ENCODE peak calls at places on chromosomes 2 and 18, in five cellular contexts. H is PC-3, B is DND-41, R is astrocyte, Y is IMR-90. J is an unnamed sample.

GRCh38 chr2:20012282-20013060 is at the start of gene MATN3:
- DNase-seq in H (peak), B (no peak), R (peak), Y (no peak), J (peak)

GRCh38 chr2:233202531-233202944 is 48.9 kb upstream of the ATG16L1 start:
- DNase-seq in H (no peak), B (no peak), R (no peak), Y (no peak), J (no peak)

GRCh38 chr2:234366891-234367290 is 130.0 kb downstream of the ARL4C start:
- DNase-seq in H (peak), B (no peak), R (no peak), Y (peak), J (no peak)

GRCh38 chr2:160338891-160339290 is 138.8 kb upstream of the ITGB6 start:
- DNase-seq in H (no peak), B (peak), R (peak), Y (peak), J (peak)

GRCh38 chr18:49645836-49646235 is 84.0 kb downstream of the LIPG start:
- DNase-seq in H (no peak), B (no peak), R (peak), Y (peak), J (peak)

GRCh38 chr2:172281648-172282576 is 145.5 kb upstream of the ITGA6 start:
- DNase-seq in H (peak), B (no peak), R (peak), Y (peak), J (peak)

GRCh38 chr2:190910341-190911136 is 29.9 kb downstream of the GLS start:
- DNase-seq in H (peak), B (no peak), R (peak), Y (peak), J (peak)

GRCh38 chr2:117126656-117127055 is 687.8 kb upstream of the DDX18 start:
- DNase-seq in H (no peak), B (no peak), R (no peak), Y (no peak), J (no peak)

GRCh38 chr2:70133521-70134348 is 46.5 kb downstream of the PCBP1 start:
- DNase-seq in H (no peak), B (peak), R (peak), Y (no peak), J (peak)

GRCh38 chr18:25915907-25916306 is 174.5 kb downstream of the SS18 start:
- DNase-seq in H (peak), B (no peak), R (no peak), Y (no peak), J (no peak)

GRCh38 chr2:37230581-37230980 is 815 bp downstream of the CEBPZ start:
- DNase-seq in H (peak), B (no peak), R (peak), Y (no peak), J (peak)

GRCh38 chr2:134461511-134461910 is 207.6 kb downstream of the MGAT5 start:
- DNase-seq in H (peak), B (no peak), R (peak), Y (peak), J (peak)

GRCh38 chr18:63001861-63002260 is 286.5 kb downstream of the PHLPP1 start:
- DNase-seq in H (no peak), B (no peak), R (no peak), Y (no peak), J (no peak)

GRCh38 chr2:142883526-142883925 is 6.1 kb downstream of the KYNU start:
- DNase-seq in H (no peak), B (no peak), R (no peak), Y (no peak), J (no peak)

GRCh38 chr2:3377279-3377611 is 373 bp downstream of the EIPR1 start:
- DNase-seq in H (peak), B (no peak), R (peak), Y (peak), J (peak)

GRCh38 chr2:197191948-197192338 is 118.6 kb downstream of the ANKRD44 start:
- DNase-seq in H (no peak), B (no peak), R (no peak), Y (no peak), J (no peak)

GRCh38 chr2:150034665-150035064 is 447.1 kb upstream of the MMADHC start:
- DNase-seq in H (no peak), B (no peak), R (no peak), Y (no peak), J (no peak)

GRCh38 chr2:99725810-99726209 is 236.0 kb upstream of the REV1 start:
- DNase-seq in H (peak), B (no peak), R (no peak), Y (peak), J (peak)

DNA sequence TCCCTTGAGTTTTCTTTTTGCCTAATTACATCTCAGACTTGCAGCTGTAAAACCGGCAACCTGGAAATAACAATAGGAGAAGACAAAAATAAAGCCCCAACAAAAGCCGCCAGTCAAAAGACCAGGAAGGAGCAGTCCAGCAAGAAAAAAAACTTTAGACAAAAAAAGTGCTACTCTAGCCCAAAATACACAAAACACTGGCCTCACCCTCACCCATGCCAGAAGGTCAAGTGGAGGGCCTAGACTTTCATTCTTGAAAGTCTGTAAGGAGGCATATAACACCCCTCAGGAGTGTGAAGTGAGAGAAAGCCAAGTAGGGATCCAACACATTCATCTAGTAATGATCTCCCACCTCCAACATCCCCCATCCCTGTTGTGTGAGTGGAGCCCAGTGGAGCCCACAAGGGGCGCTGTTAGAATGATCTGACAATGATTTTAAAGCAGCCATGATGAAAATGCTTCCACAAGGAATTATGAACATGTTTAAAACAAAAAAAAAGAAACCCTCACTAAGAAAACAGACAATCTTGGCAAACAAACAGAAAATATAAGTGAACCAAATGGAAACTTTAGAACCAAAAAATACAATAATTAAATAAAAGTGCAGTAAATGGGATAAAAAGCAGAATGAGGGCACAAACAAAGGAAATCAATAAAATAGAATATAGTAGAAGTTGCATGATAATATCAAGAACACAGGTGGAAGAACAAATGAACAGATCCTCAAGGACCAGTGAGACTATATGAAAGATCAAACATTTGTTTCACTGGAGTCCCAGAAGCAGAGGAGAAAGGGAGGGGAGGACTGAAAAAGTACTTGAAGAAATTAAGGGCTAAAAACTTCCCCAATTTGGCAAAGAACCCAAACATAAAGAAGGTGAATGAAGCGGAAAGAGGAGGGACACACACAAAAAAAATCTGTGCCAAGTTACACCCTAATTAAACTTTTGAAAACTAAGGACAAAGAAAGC is 23.9 kb downstream of the SESTD1 start:
- DNase-seq in H (no peak), B (no peak), R (no peak), Y (no peak), J (no peak)
- TF ChIP-seq CTCF in H (peak), B (peak), R (no peak), Y (no peak), J (no peak)

GRCh38 chr2:201234167-201235139 is 25.9 kb upstream of the CASP8 start:
- DNase-seq in H (peak), B (peak), R (peak), Y (peak), J (no peak)

GRCh38 chr2:201233192-201234166 is 26.9 kb upstream of the CASP8 start:
- DNase-seq in H (peak), B (peak), R (peak), Y (no peak), J (peak)

GRCh38 chr2:201235865-201236811 is 24.2 kb upstream of the CASP8 start:
- DNase-seq in H (peak), B (peak), R (peak), Y (peak), J (peak)

GRCh38 chr2:201228912-201229290 is 31.4 kb upstream of the CASP8 start:
- DNase-seq in H (no peak), B (no peak), R (no peak), Y (no peak), J (no peak)

GRCh38 chr2:201232125-201232815 is 28.1 kb upstream of the CASP8 start:
- DNase-seq in H (peak), B (peak), R (peak), Y (peak), J (peak)
- H3K27ac ChIP-seq in H (peak), B (peak), R (no peak), Y (peak), J (no peak)

GRCh38 chr2:221102896-221103688 is 469.0 kb downstream of the EPHA4 start:
- DNase-seq in H (no peak), B (no peak), R (no peak), Y (no peak), J (peak)
- H2AFZ ChIP-seq in H (no peak), B (no peak), R (no peak), Y (peak), J (no peak)

DNA sequence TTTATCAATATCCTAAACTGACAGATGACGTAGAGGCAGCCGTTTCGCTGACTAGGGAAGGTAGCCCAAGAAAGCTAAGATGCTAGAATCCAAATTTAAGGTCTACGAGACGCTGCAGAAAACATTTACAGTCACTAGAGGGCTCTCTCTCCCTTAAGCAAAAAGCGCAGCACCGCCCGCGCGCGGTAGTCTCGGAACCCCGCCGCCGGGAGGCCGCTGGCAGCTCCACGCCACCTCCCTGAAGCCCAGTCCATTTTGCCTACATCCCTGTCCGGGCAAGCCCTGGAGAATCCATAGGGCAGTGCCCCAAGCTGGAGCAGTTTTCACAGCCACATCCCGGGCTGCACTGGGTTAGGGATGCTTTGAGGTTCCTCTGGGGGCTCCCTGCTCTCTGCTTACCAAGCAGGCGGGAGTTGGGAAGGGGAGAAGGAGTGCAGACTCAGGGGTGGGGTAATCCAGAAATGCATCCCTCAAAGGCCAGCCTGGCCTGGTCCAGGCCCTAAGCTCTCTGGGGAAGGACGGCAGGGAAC is 1.5 kb upstream of the DPYSL5 start:
- DNase-seq in H (peak), B (peak), R (peak), Y (peak), J (peak)
- TF ChIP-seq CTCF in H (peak), B (peak), R (peak), Y (peak), J (peak)

GRCh38 chr18:55402731-55403405 is 185.1 kb downstream of the TCF4 start:
- DNase-seq in H (no peak), B (no peak), R (peak), Y (no peak), J (peak)

GRCh38 chr18:55398858-55399257 is 189.1 kb downstream of the TCF4 start:
- DNase-seq in H (no peak), B (no peak), R (no peak), Y (no peak), J (no peak)

GRCh38 chr18:55401275-55401620 is 186.7 kb downstream of the TCF4 start:
- DNase-seq in H (no peak), B (no peak), R (peak), Y (peak), J (peak)

GRCh38 chr18:55401638-55402191 is 186.3 kb downstream of the TCF4 start:
- DNase-seq in H (no peak), B (no peak), R (peak), Y (peak), J (peak)

GRCh38 chr18:55400590-55401274 is 187.3 kb downstream of the TCF4 start:
- DNase-seq in H (no peak), B (no peak), R (peak), Y (peak), J (peak)
- H3K27ac ChIP-seq in H (no peak), B (no peak), R (peak), Y (peak), J (peak)

DNA sequence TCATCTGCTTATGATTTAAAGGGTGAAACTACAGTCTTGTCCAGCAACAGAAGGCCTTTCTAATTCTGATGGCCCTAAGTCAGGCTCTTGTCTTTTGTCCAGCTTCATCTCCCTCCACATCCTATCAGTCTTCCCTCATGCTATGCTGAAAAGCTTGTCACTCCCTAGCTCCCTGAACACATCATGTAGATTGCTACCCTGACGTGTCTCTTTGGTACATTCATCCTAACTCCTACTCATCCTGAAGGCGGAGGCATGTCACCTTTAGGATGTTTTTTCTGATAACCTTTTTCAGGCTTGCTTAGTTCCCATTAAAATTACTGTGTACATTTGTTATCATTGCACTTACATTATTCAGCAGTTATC is 78.4 kb upstream of the ARL5A start:
- DNase-seq in H (no peak), B (no peak), R (no peak), Y (no peak), J (no peak)
- H2AFZ ChIP-seq in H (no peak), B (no peak), R (no peak), Y (no peak), J (no peak)

DNA sequence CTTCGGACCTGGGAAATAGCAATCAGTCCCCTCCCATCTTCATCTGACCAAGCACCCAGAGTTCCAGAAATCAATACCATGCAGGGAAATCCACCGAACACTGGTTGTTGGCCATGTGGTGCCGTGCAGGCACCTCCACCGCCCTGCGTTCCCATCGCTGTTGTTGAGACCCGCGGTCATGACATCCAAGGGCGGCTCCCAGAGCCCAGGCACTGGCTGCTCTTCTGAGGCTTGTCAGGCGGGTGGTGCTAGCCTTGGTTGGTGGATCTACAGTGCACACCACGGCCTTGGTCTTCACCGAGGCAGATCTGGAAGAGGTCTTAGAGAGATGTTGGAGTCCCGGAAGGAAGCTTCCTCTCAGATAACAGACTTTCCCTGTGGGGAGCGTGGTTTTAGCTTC is 58.5 kb downstream of the SMIM21 start:
- DNase-seq in H (no peak), B (no peak), R (no peak), Y (no peak), J (no peak)
- TF ChIP-seq CTCF in H (no peak), B (no peak), R (no peak), Y (no peak), J (no peak)

GRCh38 chr18:44824884-44825283 is 144.2 kb downstream of the SETBP1 start:
- DNase-seq in H (no peak), B (no peak), R (no peak), Y (no peak), J (no peak)
- H3K27ac ChIP-seq in H (no peak), B (no peak), R (no peak), Y (no peak), J (no peak)

DNA sequence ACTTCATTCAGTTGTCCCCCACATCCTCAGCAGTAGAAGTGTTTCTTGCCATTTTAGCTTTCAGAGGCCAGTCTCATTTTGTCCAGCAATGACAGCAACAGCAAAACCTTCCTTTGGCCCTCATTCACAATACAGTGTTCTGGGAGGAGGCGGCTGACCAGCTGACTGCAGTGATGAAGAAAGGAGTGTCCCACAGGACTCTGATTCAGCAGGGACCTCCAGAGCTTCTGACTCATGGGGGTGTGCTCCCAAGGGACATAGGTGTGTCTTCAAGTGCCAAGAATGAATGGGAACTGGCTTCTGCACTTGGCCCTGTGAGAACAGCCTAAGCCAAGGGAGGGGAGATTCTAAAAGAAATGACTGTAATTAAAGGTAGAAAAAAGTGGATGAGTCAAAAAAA is 147.0 kb upstream of the PELI1 start:
- DNase-seq in H (peak), B (no peak), R (peak), Y (peak), J (peak)
- H2AFZ ChIP-seq in H (no peak), B (no peak), R (no peak), Y (no peak), J (no peak)

GRCh38 chr2:96604104-96604503 is 34.0 kb downstream of the KANSL3 start:
- DNase-seq in H (no peak), B (no peak), R (no peak), Y (no peak), J (no peak)
- TF ChIP-seq CTCF in H (peak), B (peak), R (peak), Y (no peak), J (no peak)

J was measured in fibroblast of lung.